ENCODE peak calls at places on chromosomes 7 and 10, in four cellular contexts. W, N, U and Q are unnamed samples. For H3K36me3 and H3K27me3, the result is how much of the 10 kb centered on the place peaks cover.

GRCh38 chr7:134599371-134599770 is 47.3 kb upstream of the BPGM start:
- DNase-seq in U (no peak), N (no peak), W (peak), Q (no peak)

GRCh38 chr7:79050592-79050991 is 402.9 kb downstream of the MAGI2 start:
- DNase-seq in W (peak), U (no peak), N (no peak), Q (peak)

GRCh38 chr10:117137911-117138642 is at the start of gene VAX1:
- DNase-seq in U (no peak), W (no peak), N (no peak), Q (no peak)

GRCh38 chr7:50333266-50333665 is 28.8 kb downstream of the IKZF1 start:
- DNase-seq in N (no peak), W (no peak), U (no peak), Q (no peak)

GRCh38 chr10:128859738-128860386 is 607.2 kb upstream of the MGMT start:
- DNase-seq in N (peak), W (peak), U (peak), Q (no peak)

GRCh38 chr7:158240801-158241200 is 346.8 kb downstream of the PTPRN2 start:
- DNase-seq in N (no peak), U (no peak), W (no peak), Q (no peak)

GRCh38 chr7:29995652-29996051 is 6.1 kb upstream of the SCRN1 start:
- DNase-seq in W (no peak), N (no peak), U (no peak), Q (peak)

GRCh38 chr7:100694196-100694745 is at the start of gene GIGYF1:
- DNase-seq in W (no peak), U (peak), N (peak), Q (no peak)

GRCh38 chr10:53314856-53315255 is 542.3 kb upstream of the MBL2 start:
- DNase-seq in W (peak), U (no peak), N (no peak), Q (peak)

GRCh38 chr7:27155816-27156507 is 513 bp downstream of the HOXA7 start:
- DNase-seq in N (no peak), U (peak), W (no peak), Q (no peak)

GRCh38 chr10:75187961-75188426 is 22.6 kb upstream of the VDAC2 start:
- DNase-seq in W (peak), U (peak), N (peak), Q (peak)

GRCh38 chr10:78634835-78635234 is 433.9 kb upstream of the ZMIZ1 start:
- DNase-seq in W (peak), U (no peak), N (no peak), Q (no peak)

GRCh38 chr10:120336910-120337540 is 120.0 kb upstream of the PLPP4 start:
- DNase-seq in W (peak), U (peak), N (peak), Q (peak)

GRCh38 chr7:29102554-29103151 is 43.7 kb downstream of the CPVL start:
- DNase-seq in U (peak), W (peak), N (peak), Q (peak)

GRCh38 chr7:5177060-5177459 is 13.0 kb upstream of the WIPI2 start:
- DNase-seq in U (peak), W (peak), N (no peak), Q (no peak)

GRCh38 chr7:27110163-27110976 is 7.9 kb upstream of the HOXA2 start:
- DNase-seq in W (no peak), N (no peak), U (peak), Q (no peak)

GRCh38 chr7:66687186-66687585 is 53.3 kb upstream of the RABGEF1 start:
- DNase-seq in W (no peak), U (no peak), N (no peak), Q (no peak)

GRCh38 chr10:103452714-103453230 is 602 bp upstream of the CALHM2 start:
- DNase-seq in W (no peak), U (no peak), N (no peak), Q (no peak)

GRCh38 chr10:8616166-8616565 is 561.7 kb downstream of the GATA3 start:
- DNase-seq in W (no peak), N (peak), U (peak), Q (peak)

GRCh38 chr7:33065981-33066380 is 3.4 kb upstream of the NT5C3A start:
- DNase-seq in W (no peak), N (no peak), U (no peak), Q (no peak)

GRCh38 chr7:142776206-142776844 is 5.6 kb downstream of the PRSS2 start:
- DNase-seq in U (no peak), W (peak), N (no peak), Q (no peak)

GRCh38 chr7:157521752-157522151 is 184.9 kb downstream of the DNAJB6 start:
- DNase-seq in U (no peak), N (no peak), W (no peak), Q (no peak)

GRCh38 chr7:98872328-98872924 is 2.6 kb upstream of the TMEM130 start:
- DNase-seq in U (no peak), N (peak), W (no peak), Q (no peak)

GRCh38 chr7:2698581-2699288 is 10.7 kb downstream of the AMZ1 start:
- DNase-seq in U (no peak), W (no peak), N (peak), Q (no peak)

GRCh38 chr7:135981958-135982646 is 4.9 kb upstream of the MTPN start:
- DNase-seq in W (no peak), U (no peak), N (no peak), Q (no peak)

GRCh38 chr10:77041636-77042258 is 595.9 kb downstream of the KCNMA1 start:
- DNase-seq in N (no peak), W (peak), U (peak), Q (no peak)

GRCh38 chr7:124893140-124893810 is 36.4 kb downstream of the POT1 start:
- DNase-seq in W (no peak), U (no peak), N (no peak), Q (no peak)

GRCh38 chr10:78721231-78721630 is 347.5 kb upstream of the ZMIZ1 start:
- DNase-seq in W (no peak), U (no peak), N (no peak), Q (no peak)

GRCh38 chr7:55078465-55079372 is 59.9 kb downstream of the EGFR start:
- DNase-seq in W (no peak), N (no peak), U (peak), Q (no peak)

GRCh38 chr10:63646491-63646890 is 125.3 kb downstream of the REEP3 start:
- DNase-seq in U (no peak), N (no peak), W (no peak), Q (no peak)

GRCh38 chr10:15719899-15720634 is at the start of gene ITGA8:
- DNase-seq in W (peak), N (peak), U (peak), Q (no peak)

GRCh38 chr7:153524070-153524601 is 528.1 kb upstream of the DPP6 start:
- DNase-seq in U (no peak), W (no peak), N (no peak), Q (no peak)

GRCh38 chr10:58180633-58181032 is 87.1 kb downstream of the IPMK start:
- DNase-seq in N (no peak), U (no peak), W (peak), Q (peak)

GRCh38 chr7:73882060-73882428 is 21.1 kb downstream of the TMEM270 start:
- DNase-seq in U (no peak), W (no peak), N (no peak), Q (no peak)

GRCh38 chr7:73881352-73882059 is 20.5 kb downstream of the TMEM270 start:
- DNase-seq in U (peak), N (no peak), W (no peak), Q (no peak)

GRCh38 chr7:73876973-73877372 is 16.0 kb downstream of the TMEM270 start:
- DNase-seq in U (no peak), N (no peak), W (no peak), Q (no peak)

GRCh38 chr7:73880755-73881328 is 19.9 kb downstream of the TMEM270 start:
- DNase-seq in W (no peak), N (no peak), U (no peak), Q (no peak)

DNA sequence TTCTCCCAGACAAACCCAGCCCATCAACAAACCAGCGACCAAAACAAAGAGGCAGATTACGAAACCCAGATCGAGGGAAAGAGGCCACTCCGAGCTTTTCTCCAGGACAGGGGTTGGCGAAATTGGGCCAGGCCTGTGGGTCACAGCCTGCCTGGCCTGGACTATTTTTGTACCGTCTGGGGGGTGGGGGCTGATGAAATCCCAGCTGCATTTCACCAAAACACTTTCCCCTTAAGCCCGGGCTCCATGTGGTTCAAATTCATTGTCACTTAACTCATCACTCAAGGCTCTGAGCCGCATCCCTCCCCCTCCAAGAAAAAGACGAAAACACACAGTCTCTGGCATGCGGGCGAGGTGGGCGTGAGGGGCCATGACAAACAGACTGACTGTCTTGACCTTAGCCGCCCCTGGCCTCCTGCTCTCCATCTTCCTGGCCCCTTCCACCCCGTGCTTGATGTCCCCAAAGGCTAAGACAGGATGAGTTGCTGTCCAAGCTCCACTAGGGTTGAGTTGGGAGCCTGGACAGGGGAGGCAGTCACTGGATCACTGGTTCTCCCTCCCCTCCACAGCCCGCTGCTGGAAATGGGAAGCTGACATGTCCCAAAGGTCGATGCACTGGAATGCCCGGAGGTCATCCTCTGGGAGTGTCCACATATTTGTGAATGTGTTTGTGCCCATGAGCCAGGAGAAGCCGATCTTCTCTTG is 19.2 kb downstream of the TMEM270 start:
- DNase-seq in W (no peak), U (no peak), N (no peak), Q (no peak)
- H3K36me3 ChIP-seq in W (under half), U (under half), N (under half), Q (under half)

GRCh38 chr7:39460486-39460885 is 105.7 kb upstream of the YAE1 start:
- DNase-seq in N (no peak), W (no peak), U (no peak), Q (no peak)
- H3K27me3 ChIP-seq in N (under half), W (under half), U (under half), Q (under half)

GRCh38 chr7:35717013-35717412 is 22.1 kb upstream of the HERPUD2 start:
- DNase-seq in W (no peak), U (no peak), N (no peak), Q (no peak)
- H3K4me3 ChIP-seq in W (no peak), U (no peak), N (no peak), Q (no peak)

DNA sequence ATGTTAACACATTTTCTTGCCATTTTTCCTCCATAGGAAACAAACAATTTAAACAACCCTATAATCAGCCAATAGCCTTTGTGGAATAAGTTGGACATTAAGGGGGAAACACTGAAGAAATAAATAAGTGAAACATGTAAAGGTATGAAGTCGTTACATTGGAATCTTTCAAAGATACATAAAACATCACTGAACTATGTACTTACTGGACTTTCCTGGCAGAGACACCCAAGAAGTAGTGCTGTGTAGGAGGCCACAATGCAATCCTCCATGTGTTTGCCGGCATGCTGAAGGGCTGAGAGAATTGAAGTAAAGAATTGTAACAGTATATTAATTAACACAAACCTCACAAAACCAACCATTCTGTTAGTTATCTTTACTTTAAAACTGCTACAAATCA is 76.5 kb upstream of the GRID1 start:
- DNase-seq in N (no peak), W (peak), U (no peak), Q (peak)
- H3K36me3 ChIP-seq in N (under half), W (under half), U (under half), Q (under half)

GRCh38 chr10:3588346-3588745 is 196.7 kb downstream of the KLF6 start:
- DNase-seq in U (no peak), N (no peak), W (no peak), Q (no peak)

GRCh38 chr10:3593611-3594010 is 191.4 kb downstream of the KLF6 start:
- DNase-seq in U (no peak), N (no peak), W (no peak), Q (no peak)

GRCh38 chr10:3592424-3592823 is 192.6 kb downstream of the KLF6 start:
- DNase-seq in U (no peak), W (no peak), N (no peak), Q (no peak)

GRCh38 chr10:3584926-3585784 is 199.9 kb downstream of the KLF6 start:
- DNase-seq in U (no peak), N (no peak), W (no peak), Q (no peak)

GRCh38 chr10:3588816-3589215 is 196.2 kb downstream of the KLF6 start:
- DNase-seq in N (no peak), W (no peak), U (no peak), Q (no peak)
- H3K27me3 ChIP-seq in N (under half), W (under half), U (under half), Q (under half)

DNA sequence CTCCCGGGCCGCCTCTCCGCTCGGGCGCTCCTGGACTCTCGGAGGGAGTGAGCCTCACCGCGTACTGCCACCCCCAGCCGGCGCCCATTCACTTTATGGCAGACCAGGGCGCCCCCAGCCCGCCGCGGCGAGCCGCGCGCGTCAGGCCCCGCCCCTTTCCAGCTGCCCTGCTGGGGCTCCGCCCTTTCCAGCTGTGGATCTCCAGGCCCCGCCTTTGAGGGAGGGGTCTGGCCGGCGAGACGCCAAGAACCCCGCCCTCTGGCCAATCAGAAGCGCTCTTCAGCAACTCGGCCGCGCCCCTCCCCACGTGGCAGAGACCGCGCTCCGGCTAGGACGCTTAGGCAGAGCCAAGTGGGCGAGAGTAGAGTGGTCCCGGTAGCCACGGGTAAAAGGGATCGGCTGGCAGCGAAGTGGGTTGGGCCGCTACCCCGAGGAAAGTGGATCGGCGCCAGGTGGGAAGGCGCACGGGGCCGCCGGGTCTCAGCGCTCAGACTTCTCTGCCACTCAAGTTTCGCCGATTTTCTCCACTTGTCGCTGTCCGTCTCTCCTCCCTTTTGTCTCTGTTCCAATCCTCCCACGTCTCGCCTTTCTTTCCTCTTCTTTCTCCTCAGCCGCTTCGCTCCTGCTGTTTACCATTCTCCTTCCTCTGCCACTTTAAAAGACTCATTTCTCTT is at the start of gene PITX3:
- DNase-seq in N (peak), W (peak), U (peak), Q (peak)
- H3K4me3 ChIP-seq in N (peak), W (peak), U (peak), Q (peak)

GRCh38 chr7:41974835-41975234 is 262.2 kb downstream of the GLI3 start:
- DNase-seq in U (no peak), W (no peak), N (no peak), Q (no peak)
- H3K36me3 ChIP-seq in U (under half), W (under half), N (under half), Q (under half)

DNA sequence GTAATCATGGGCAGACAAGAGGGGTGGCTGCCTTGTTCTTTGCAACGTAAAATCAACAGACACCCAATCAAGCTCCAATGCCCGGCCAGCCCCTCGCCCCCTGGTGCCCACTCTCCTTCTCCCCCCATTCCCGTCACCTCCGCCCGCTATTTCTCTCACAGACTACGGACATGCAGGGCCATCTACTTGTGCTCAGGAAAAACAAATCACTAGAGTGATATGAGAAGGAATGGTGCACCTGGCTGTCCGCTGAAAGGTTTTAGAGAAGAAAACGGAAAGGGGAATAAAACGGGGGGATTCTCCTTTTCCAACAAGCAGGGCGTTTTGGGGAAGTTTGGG is 392 bp downstream of the GRM8 start:
- DNase-seq in N (no peak), W (no peak), U (no peak), Q (no peak)
- H3K27me3 ChIP-seq in N (under half), W (under half), U (under half), Q (under half)

GRCh38 chr10:133528296-133528844 is 1.2 kb downstream of the CYP2E1 start:
- DNase-seq in N (no peak), U (no peak), W (no peak), Q (no peak)
- H3K4me3 ChIP-seq in N (no peak), U (no peak), W (no peak), Q (peak)